ENCODE peak calls at places on chromosomes 6 and 20, in four cellular contexts. E is GM23248; U is SHP77 treated with DMSO at 0.1 percent for 48 hours; A is naive thymus-derived CD8-positive, alpha-beta T cell. V is an unnamed sample.

GRCh38 chr20:57996936-57997629 is 231.4 kb downstream of the ANKRD60 start:
- DNase-seq in U (no peak), A (no peak), E (peak; percentile 94), V (no peak)

GRCh38 chr20:44309763-44310663 is 989 bp downstream of the FITM2 start:
- DNase-seq in A (no peak), E (peak; percentile 84), U (no peak), V (no peak)

GRCh38 chr6:136737343-136738177 is 54.7 kb downstream of the MAP3K5 start:
- DNase-seq in U (no peak), A (no peak), E (peak; percentile 20), V (no peak)

GRCh38 chr6:169847141-169847674 is 95.8 kb downstream of the ERMARD start:
- DNase-seq in U (no peak), A (no peak), E (no peak), V (no peak)

GRCh38 chr20:2814587-2815051 is at the start of gene C20orf141:
- DNase-seq in U (no peak), E (peak; percentile 99), A (no peak), V (no peak)

GRCh38 chr6:47529734-47530133 is 52.1 kb downstream of the CD2AP start:
- DNase-seq in A (no peak), U (no peak), E (no peak), V (no peak)

GRCh38 chr6:107292570-107293285 is 166.6 kb downstream of the PDSS2 start:
- DNase-seq in E (no peak), U (no peak), A (no peak), V (no peak)

GRCh38 chr20:25553819-25554296 is 31.5 kb downstream of the NINL start:
- DNase-seq in A (no peak), U (peak; percentile 30), E (peak; percentile 61), V (no peak)

GRCh38 chr6:137883400-137883888 is 16.4 kb downstream of the TNFAIP3 start:
- DNase-seq in E (no peak), A (peak; percentile 61), U (no peak), V (no peak)

GRCh38 chr6:163892814-163893561 is 478.5 kb downstream of the QKI start:
- DNase-seq in E (no peak), A (no peak), U (no peak), V (no peak)

GRCh38 chr6:56046576-56046975 is 171.2 kb upstream of the BMP5 start:
- DNase-seq in U (no peak), E (peak; percentile 45), A (no peak), V (no peak)

GRCh38 chr6:122265755-122266154 is 133.7 kb upstream of the HSF2 start:
- DNase-seq in E (no peak), U (no peak), A (no peak), V (no peak)

GRCh38 chr6:18209539-18210197 is 54.4 kb downstream of the KDM1B start:
- DNase-seq in A (no peak), E (no peak), U (no peak), V (no peak)

GRCh38 chr6:139251377-139252017 is 40.3 kb downstream of the TXLNB start:
- DNase-seq in U (no peak), A (no peak), E (no peak), V (no peak)

GRCh38 chr6:5950448-5950847 is 56.3 kb downstream of the NRN1 start:
- DNase-seq in E (peak; percentile 73), U (no peak), A (no peak), V (no peak)

GRCh38 chr20:48899881-48900280 is 21.6 kb upstream of the ARFGEF2 start:
- DNase-seq in E (no peak), A (no peak), U (no peak), V (no peak)

GRCh38 chr6:127518710-127519468 is at the start of gene MTCL3:
- DNase-seq in E (peak; percentile 77), A (no peak), U (peak; percentile 95), V (peak; percentile 41)

GRCh38 chr6:17417817-17418216 is 24.4 kb downstream of the CAP2 start:
- DNase-seq in A (no peak), E (peak; percentile 87), U (no peak), V (no peak)

V was measured in activated T-helper 2 cell treated with anti-CD3 and anti-CD28 coated beads, Interferon-gamma antibody, Interleukin-2, Interleukin-4, amounts not matched to agents 10 μg/mL and 5 μg/mL and 100 μg/mL, durations not matched to agents 14 hours and 24 hours and 36 hours.